ENCODE peak calls at places on chromosomes 6 and 20, in eight cellular contexts. One of them, this sample, is unnamed.

GRCh38 chr6:161432546-161432945 is 158.7 kb upstream of the AGPAT4 start:
- DNase-seq in naive thymus-derived CD4-positive, alpha-beta T cell: no peak
- DNase-seq in CD8-positive, alpha-beta memory T cell: no peak
- DNase-seq in PC-3: no peak
- DNase-seq in neuronal stem cell: no peak
- DNase-seq in stomach: no peak
- DNase-seq in heart left ventricle: no peak
- DNase-seq in lower lobe of right lung: no peak
- DNase-seq in this sample: no peak

GRCh38 chr6:15332441-15332840 is 86.6 kb downstream of the JARID2 start:
- DNase-seq in heart left ventricle: no peak
- DNase-seq in stomach: no peak
- DNase-seq in lower lobe of right lung: no peak
- DNase-seq in PC-3: no peak
- DNase-seq in CD8-positive, alpha-beta memory T cell: no peak
- DNase-seq in naive thymus-derived CD4-positive, alpha-beta T cell: no peak
- DNase-seq in neuronal stem cell: no peak
- DNase-seq in this sample: no peak

GRCh38 chr6:106894978-106895702 is 79.4 kb downstream of the CD24 start:
- DNase-seq in lower lobe of right lung: no peak
- DNase-seq in neuronal stem cell: no peak
- DNase-seq in heart left ventricle: no peak
- DNase-seq in naive thymus-derived CD4-positive, alpha-beta T cell: no peak
- DNase-seq in CD8-positive, alpha-beta memory T cell: no peak
- DNase-seq in PC-3: peak; percentile 34
- DNase-seq in stomach: peak; percentile 31
- DNase-seq in this sample: peak; percentile 22

GRCh38 chr6:71127374-71127773 is 161.2 kb upstream of the OGFRL1 start:
- DNase-seq in neuronal stem cell: no peak
- DNase-seq in lower lobe of right lung: no peak
- DNase-seq in stomach: no peak
- DNase-seq in heart left ventricle: no peak
- DNase-seq in naive thymus-derived CD4-positive, alpha-beta T cell: no peak
- DNase-seq in PC-3: no peak
- DNase-seq in CD8-positive, alpha-beta memory T cell: no peak
- DNase-seq in this sample: no peak

GRCh38 chr6:24402697-24403500 is at the start of gene MRS2:
- DNase-seq in stomach: peak; percentile 94
- DNase-seq in PC-3: peak; percentile 96
- DNase-seq in CD8-positive, alpha-beta memory T cell: peak; percentile 63
- DNase-seq in heart left ventricle: peak; percentile 82
- DNase-seq in neuronal stem cell: peak; percentile 41
- DNase-seq in lower lobe of right lung: peak; percentile 94
- DNase-seq in naive thymus-derived CD4-positive, alpha-beta T cell: peak; percentile 79
- DNase-seq in this sample: peak; percentile 78

GRCh38 chr20:14777571-14777970 is 440.2 kb upstream of the FLRT3 start:
- DNase-seq in stomach: no peak
- DNase-seq in CD8-positive, alpha-beta memory T cell: no peak
- DNase-seq in PC-3: no peak
- DNase-seq in neuronal stem cell: no peak
- DNase-seq in heart left ventricle: no peak
- DNase-seq in lower lobe of right lung: no peak
- DNase-seq in naive thymus-derived CD4-positive, alpha-beta T cell: no peak
- DNase-seq in this sample: peak; percentile 26

GRCh38 chr20:13995841-13996240 is 525 bp downstream of the MACROD2 start:
- DNase-seq in PC-3: peak; percentile 61
- DNase-seq in CD8-positive, alpha-beta memory T cell: no peak
- DNase-seq in lower lobe of right lung: peak; percentile 74
- DNase-seq in neuronal stem cell: no peak
- DNase-seq in stomach: peak; percentile 70
- DNase-seq in naive thymus-derived CD4-positive, alpha-beta T cell: no peak
- DNase-seq in heart left ventricle: peak; percentile 13
- DNase-seq in this sample: peak; percentile 54

GRCh38 chr6:97111243-97111642 is 171.8 kb downstream of the MMS22L start:
- DNase-seq in CD8-positive, alpha-beta memory T cell: no peak
- DNase-seq in lower lobe of right lung: no peak
- DNase-seq in neuronal stem cell: no peak
- DNase-seq in naive thymus-derived CD4-positive, alpha-beta T cell: no peak
- DNase-seq in PC-3: no peak
- DNase-seq in stomach: no peak
- DNase-seq in heart left ventricle: no peak
- DNase-seq in this sample: no peak

GRCh38 chr20:334578-334977 is 9.2 kb downstream of the SOX12 start:
- DNase-seq in heart left ventricle: no peak
- DNase-seq in naive thymus-derived CD4-positive, alpha-beta T cell: no peak
- DNase-seq in PC-3: no peak
- DNase-seq in neuronal stem cell: no peak
- DNase-seq in CD8-positive, alpha-beta memory T cell: no peak
- DNase-seq in stomach: no peak
- DNase-seq in lower lobe of right lung: no peak
- DNase-seq in this sample: no peak

GRCh38 chr6:4647414-4648365 is 128.5 kb upstream of the CDYL start:
- DNase-seq in neuronal stem cell: peak; percentile 67
- DNase-seq in CD8-positive, alpha-beta memory T cell: no peak
- DNase-seq in heart left ventricle: peak; percentile 87
- DNase-seq in stomach: peak; percentile 72
- DNase-seq in PC-3: peak; percentile 68
- DNase-seq in naive thymus-derived CD4-positive, alpha-beta T cell: no peak
- DNase-seq in lower lobe of right lung: peak; percentile 77
- DNase-seq in this sample: peak; percentile 80

GRCh38 chr6:18562726-18563125 is 175.6 kb downstream of the RNF144B start:
- DNase-seq in heart left ventricle: no peak
- DNase-seq in lower lobe of right lung: no peak
- DNase-seq in CD8-positive, alpha-beta memory T cell: no peak
- DNase-seq in stomach: no peak
- DNase-seq in naive thymus-derived CD4-positive, alpha-beta T cell: no peak
- DNase-seq in neuronal stem cell: no peak
- DNase-seq in PC-3: no peak
- DNase-seq in this sample: no peak

GRCh38 chr20:61815176-61815575 is 250.5 kb downstream of the TAF4 start:
- DNase-seq in neuronal stem cell: no peak
- DNase-seq in naive thymus-derived CD4-positive, alpha-beta T cell: no peak
- DNase-seq in heart left ventricle: no peak
- DNase-seq in PC-3: no peak
- DNase-seq in stomach: no peak
- DNase-seq in lower lobe of right lung: peak; percentile 42
- DNase-seq in CD8-positive, alpha-beta memory T cell: no peak
- DNase-seq in this sample: no peak

GRCh38 chr6:40627316-40627715 is 40.2 kb upstream of the LRFN2 start:
- DNase-seq in CD8-positive, alpha-beta memory T cell: no peak
- DNase-seq in PC-3: peak; percentile 4
- DNase-seq in lower lobe of right lung: no peak
- DNase-seq in heart left ventricle: no peak
- DNase-seq in stomach: no peak
- DNase-seq in naive thymus-derived CD4-positive, alpha-beta T cell: no peak
- DNase-seq in neuronal stem cell: no peak
- DNase-seq in this sample: peak; percentile 20

GRCh38 chr6:91572855-91573254 is 986.0 kb upstream of the MAP3K7 start:
- DNase-seq in lower lobe of right lung: no peak
- DNase-seq in naive thymus-derived CD4-positive, alpha-beta T cell: no peak
- DNase-seq in CD8-positive, alpha-beta memory T cell: no peak
- DNase-seq in stomach: no peak
- DNase-seq in neuronal stem cell: no peak
- DNase-seq in heart left ventricle: no peak
- DNase-seq in PC-3: no peak
- DNase-seq in this sample: no peak

GRCh38 chr20:9867196-9867980 is 28.5 kb upstream of the PAK5 start:
- DNase-seq in heart left ventricle: no peak
- DNase-seq in CD8-positive, alpha-beta memory T cell: no peak
- DNase-seq in neuronal stem cell: no peak
- DNase-seq in PC-3: no peak
- DNase-seq in naive thymus-derived CD4-positive, alpha-beta T cell: no peak
- DNase-seq in lower lobe of right lung: no peak
- DNase-seq in stomach: no peak
- DNase-seq in this sample: no peak

GRCh38 chr6:14498748-14499147 is 381.2 kb downstream of the CD83 start:
- DNase-seq in stomach: no peak
- DNase-seq in PC-3: no peak
- DNase-seq in CD8-positive, alpha-beta memory T cell: no peak
- DNase-seq in lower lobe of right lung: no peak
- DNase-seq in heart left ventricle: no peak
- DNase-seq in neuronal stem cell: no peak
- DNase-seq in naive thymus-derived CD4-positive, alpha-beta T cell: no peak
- DNase-seq in this sample: no peak

GRCh38 chr20:36273414-36274247 is 32.5 kb upstream of the DLGAP4 start:
- DNase-seq in stomach: no peak
- DNase-seq in lower lobe of right lung: no peak
- DNase-seq in heart left ventricle: no peak
- DNase-seq in PC-3: peak; percentile 66
- DNase-seq in naive thymus-derived CD4-positive, alpha-beta T cell: no peak
- DNase-seq in neuronal stem cell: no peak
- DNase-seq in CD8-positive, alpha-beta memory T cell: no peak
- DNase-seq in this sample: peak; percentile 47

GRCh38 chr6:166592818-166593217 is 6.3 kb upstream of the RAMACL start:
- DNase-seq in PC-3: no peak
- DNase-seq in stomach: no peak
- DNase-seq in CD8-positive, alpha-beta memory T cell: no peak
- DNase-seq in neuronal stem cell: no peak
- DNase-seq in heart left ventricle: no peak
- DNase-seq in lower lobe of right lung: no peak
- DNase-seq in naive thymus-derived CD4-positive, alpha-beta T cell: no peak
- DNase-seq in this sample: peak; percentile 49
- H3K4me1 ChIP-seq in PC-3: no peaks in the 10 kb centered on the region
- H3K4me1 ChIP-seq in stomach: peaks cover 35% of the 10 kb centered on the region
- H3K4me1 ChIP-seq in CD8-positive, alpha-beta memory T cell: no peaks in the 10 kb centered on the region
- H3K4me1 ChIP-seq in neuronal stem cell: peaks cover 20% of the 10 kb centered on the region
- H3K4me1 ChIP-seq in heart left ventricle: peaks cover 19% of the 10 kb centered on the region
- H3K4me1 ChIP-seq in lower lobe of right lung: peaks cover 42% of the 10 kb centered on the region
- H3K4me1 ChIP-seq in naive thymus-derived CD4-positive, alpha-beta T cell: peaks cover 5% of the 10 kb centered on the region
- H3K4me1 ChIP-seq in this sample: peaks cover 49% of the 10 kb centered on the region

GRCh38 chr6:158911746-158912158 is 88.2 kb downstream of the RSPH3 start:
- DNase-seq in neuronal stem cell: no peak
- DNase-seq in stomach: peak; percentile 37
- DNase-seq in lower lobe of right lung: no peak
- DNase-seq in CD8-positive, alpha-beta memory T cell: peak; percentile 22
- DNase-seq in heart left ventricle: no peak
- DNase-seq in PC-3: peak; percentile 22
- DNase-seq in naive thymus-derived CD4-positive, alpha-beta T cell: no peak
- DNase-seq in this sample: no peak
- H3K27ac ChIP-seq in neuronal stem cell: no peak overlapping the region
- H3K27ac ChIP-seq in stomach: no peak overlapping the region
- H3K27ac ChIP-seq in lower lobe of right lung: peak overlapping the region; percentile 73
- H3K27ac ChIP-seq in CD8-positive, alpha-beta memory T cell: no peak overlapping the region
- H3K27ac ChIP-seq in heart left ventricle: no peak overlapping the region
- H3K27ac ChIP-seq in PC-3: peak overlapping the region; percentile 86
- H3K27ac ChIP-seq in naive thymus-derived CD4-positive, alpha-beta T cell: no peak overlapping the region
- H3K27ac ChIP-seq in this sample: no peak overlapping the region

DNA sequence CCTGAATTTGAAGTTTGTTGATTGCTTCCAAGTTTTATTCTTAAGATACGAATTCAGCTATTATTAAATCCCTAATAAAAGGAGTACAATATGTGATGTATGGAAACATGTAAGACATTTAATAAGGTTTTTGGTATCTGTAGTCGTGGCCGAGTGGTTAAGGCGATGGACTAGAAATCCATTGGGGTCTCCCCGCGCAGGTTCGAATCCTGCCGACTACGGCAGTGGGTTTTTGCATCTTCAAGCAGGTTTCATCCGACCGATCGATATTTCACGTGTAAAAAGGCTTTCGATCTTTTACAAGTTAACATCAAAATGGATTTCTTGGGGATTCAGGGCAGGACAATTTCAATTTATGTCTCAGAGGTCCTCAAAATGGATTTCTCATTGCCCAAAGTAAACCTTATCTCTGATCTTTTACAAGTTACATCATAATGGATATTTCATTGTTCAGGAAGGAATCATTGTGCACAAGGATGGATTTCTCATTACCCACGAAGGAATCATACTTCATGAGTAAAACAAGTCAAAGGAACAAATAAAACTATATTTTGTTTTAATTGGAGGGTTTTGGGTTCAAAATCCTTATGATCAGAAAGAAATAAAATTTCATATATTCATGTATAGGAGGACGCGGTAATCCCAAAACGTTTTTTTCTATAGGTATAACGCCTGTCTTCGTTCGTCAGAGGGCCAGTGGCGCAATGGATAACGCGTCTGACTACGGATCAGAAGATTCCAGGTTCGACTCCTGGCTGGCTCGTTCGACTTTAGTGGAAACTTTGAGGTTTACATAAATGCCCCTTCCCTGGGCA is 37.3 kb upstream of the BTN3A2 start:
- DNase-seq in neuronal stem cell: no peak
- DNase-seq in lower lobe of right lung: no peak
- DNase-seq in CD8-positive, alpha-beta memory T cell: peak; percentile 45
- DNase-seq in naive thymus-derived CD4-positive, alpha-beta T cell: peak; percentile 65
- DNase-seq in stomach: no peak
- DNase-seq in heart left ventricle: no peak
- DNase-seq in PC-3: peak; percentile 70
- DNase-seq in this sample: peak; percentile 68
- H3K4me3 ChIP-seq in neuronal stem cell: peak overlapping the region; percentile 76
- H3K4me3 ChIP-seq in lower lobe of right lung: no peak overlapping the region
- H3K4me3 ChIP-seq in CD8-positive, alpha-beta memory T cell: peak overlapping the region; percentile 37
- H3K4me3 ChIP-seq in naive thymus-derived CD4-positive, alpha-beta T cell: no peak overlapping the region
- H3K4me3 ChIP-seq in stomach: no peak overlapping the region
- H3K4me3 ChIP-seq in heart left ventricle: no peak overlapping the region
- H3K4me3 ChIP-seq in PC-3: peak overlapping the region; percentile 58
- H3K4me3 ChIP-seq in this sample: peak overlapping the region; percentile 59

GRCh38 chr20:32526125-32526524 is 59.0 kb downstream of the NOL4L start:
- DNase-seq in stomach: no peak
- DNase-seq in heart left ventricle: no peak
- DNase-seq in neuronal stem cell: no peak
- DNase-seq in naive thymus-derived CD4-positive, alpha-beta T cell: no peak
- DNase-seq in PC-3: no peak
- DNase-seq in CD8-positive, alpha-beta memory T cell: no peak
- DNase-seq in lower lobe of right lung: peak; percentile 15
- DNase-seq in this sample: no peak

GRCh38 chr20:32527447-32528055 is 57.6 kb downstream of the NOL4L start:
- DNase-seq in PC-3: no peak
- DNase-seq in neuronal stem cell: no peak
- DNase-seq in naive thymus-derived CD4-positive, alpha-beta T cell: no peak
- DNase-seq in CD8-positive, alpha-beta memory T cell: no peak
- DNase-seq in heart left ventricle: no peak
- DNase-seq in lower lobe of right lung: peak; percentile 46
- DNase-seq in stomach: no peak
- DNase-seq in this sample: no peak

GRCh38 chr20:32526561-32526960 is 58.6 kb downstream of the NOL4L start:
- DNase-seq in neuronal stem cell: no peak
- DNase-seq in naive thymus-derived CD4-positive, alpha-beta T cell: no peak
- DNase-seq in lower lobe of right lung: peak; percentile 3
- DNase-seq in CD8-positive, alpha-beta memory T cell: no peak
- DNase-seq in stomach: no peak
- DNase-seq in heart left ventricle: no peak
- DNase-seq in PC-3: no peak
- DNase-seq in this sample: no peak

GRCh38 chr20:32528291-32528891 is 56.7 kb downstream of the NOL4L start:
- DNase-seq in CD8-positive, alpha-beta memory T cell: no peak
- DNase-seq in heart left ventricle: peak; percentile 70
- DNase-seq in naive thymus-derived CD4-positive, alpha-beta T cell: no peak
- DNase-seq in PC-3: no peak
- DNase-seq in stomach: peak; percentile 65
- DNase-seq in neuronal stem cell: no peak
- DNase-seq in lower lobe of right lung: peak; percentile 50
- DNase-seq in this sample: no peak

DNA sequence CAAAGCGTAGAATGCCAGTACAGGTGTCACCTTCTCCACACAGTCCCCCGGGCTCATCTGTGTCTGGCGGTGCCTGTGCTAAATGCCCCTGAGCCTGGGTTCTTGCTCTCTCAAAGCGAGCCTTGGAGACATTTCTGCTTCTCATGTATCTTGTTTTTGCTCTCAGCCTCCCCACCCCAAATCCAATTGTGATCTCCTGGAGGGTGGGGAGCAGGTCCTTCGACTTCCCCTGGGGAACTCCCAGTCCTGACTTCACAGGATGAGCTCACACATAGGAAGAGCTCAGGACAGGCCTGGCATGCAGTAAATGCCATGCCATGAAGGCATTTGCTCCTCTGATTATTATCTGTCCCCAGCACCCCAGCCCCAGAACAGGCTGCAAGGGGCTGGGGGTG is 58.1 kb downstream of the NOL4L start:
- DNase-seq in stomach: no peak
- DNase-seq in CD8-positive, alpha-beta memory T cell: no peak
- DNase-seq in heart left ventricle: no peak
- DNase-seq in lower lobe of right lung: peak; percentile 14
- DNase-seq in naive thymus-derived CD4-positive, alpha-beta T cell: no peak
- DNase-seq in neuronal stem cell: no peak
- DNase-seq in PC-3: no peak
- DNase-seq in this sample: no peak
- H3K4me1 ChIP-seq in stomach: peaks cover 41% of the 10 kb centered on the region
- H3K4me1 ChIP-seq in CD8-positive, alpha-beta memory T cell: peaks cover 84% of the 10 kb centered on the region
- H3K4me1 ChIP-seq in heart left ventricle: peaks cover 8% of the 10 kb centered on the region
- H3K4me1 ChIP-seq in lower lobe of right lung: peaks cover 18% of the 10 kb centered on the region
- H3K4me1 ChIP-seq in naive thymus-derived CD4-positive, alpha-beta T cell: peaks cover 80% of the 10 kb centered on the region
- H3K4me1 ChIP-seq in neuronal stem cell: peaks cover 18% of the 10 kb centered on the region
- H3K4me1 ChIP-seq in PC-3: no peaks in the 10 kb centered on the region
- H3K4me1 ChIP-seq in this sample: no peaks in the 10 kb centered on the region

This sample was measured in GM23248.